ENCODE peak calls at places on chromosomes 11 and 22, in five cellular contexts. N, X, M, W and K are unnamed samples.

GRCh38 chr11:82750643-82751139 is 17.0 kb upstream of the FAM181B start:
- DNase-seq in N (peak; percentile 62), M (no peak), W (peak; percentile 14), X (no peak), K (no peak)

GRCh38 chr11:86978756-86979608 is 23.8 kb upstream of the FZD4 start:
- DNase-seq in W (no peak), X (no peak), M (no peak), N (peak; percentile 68), K (no peak)

GRCh38 chr22:47036352-47036751 is 273.9 kb downstream of the TBC1D22A start:
- DNase-seq in M (no peak), N (peak; percentile 23), W (no peak), X (no peak), K (no peak)

GRCh38 chr11:62689421-62690183 is at the start of gene LRRN4CL:
- DNase-seq in X (no peak), W (no peak), N (no peak), M (no peak), K (no peak)

GRCh38 chr11:1307998-1308744 is 1.3 kb downstream of the TOLLIP start:
- DNase-seq in X (no peak), M (no peak), W (no peak), N (no peak), K (peak; percentile 49)

GRCh38 chr11:107651672-107652071 is 60.2 kb downstream of the SLN start:
- DNase-seq in X (no peak), N (no peak), M (no peak), W (no peak), K (no peak)

GRCh38 chr11:93268287-93269040 is 62.1 kb upstream of the DEUP1 start:
- DNase-seq in X (no peak), N (no peak), W (no peak), M (no peak), K (no peak)

GRCh38 chr11:43359432-43359818 is 705 bp downstream of the TTC17 start:
- DNase-seq in M (peak; percentile 26), X (peak; percentile 4), W (no peak), N (peak; percentile 69), K (no peak)

GRCh38 chr22:45597460-45598192 is 74.0 kb upstream of the ATXN10 start:
- DNase-seq in N (peak; percentile 21), X (no peak), W (no peak), M (no peak), K (no peak)

GRCh38 chr11:1749020-1749758 is 1.2 kb downstream of the IFITM10 start:
- DNase-seq in W (no peak), X (no peak), N (peak; percentile 56), M (no peak), K (no peak)

GRCh38 chr11:86089659-86090058 is 20.8 kb upstream of the PICALM start:
- DNase-seq in N (no peak), M (no peak), W (no peak), X (no peak), K (no peak)

GRCh38 chr22:31980628-31981027 is 36.3 kb downstream of the YWHAH start:
- DNase-seq in N (no peak), M (no peak), X (no peak), W (no peak), K (no peak)

GRCh38 chr11:3056296-3057068 is 741 bp downstream of the CARS1 start:
- DNase-seq in N (peak; percentile 54), X (no peak), W (no peak), M (peak; percentile 27), K (peak; percentile 70)

GRCh38 chr11:77821349-77821851 is 456 bp downstream of the AAMDC start:
- DNase-seq in X (no peak), N (peak; percentile 70), W (no peak), M (no peak), K (peak; percentile 3)

GRCh38 chr11:112212710-112213109 is 13.5 kb upstream of the PTS start:
- DNase-seq in M (no peak), N (no peak), W (no peak), X (no peak), K (no peak)

GRCh38 chr22:28882545-28882877 is 861 bp upstream of the ZNRF3 start:
- DNase-seq in X (no peak), N (peak; percentile 75), W (no peak), M (no peak), K (no peak)

GRCh38 chr11:2443406-2443805 is 908 bp downstream of the TRPM5 start:
- DNase-seq in M (no peak), X (no peak), W (no peak), N (no peak), K (no peak)

GRCh38 chr11:123158609-123159008 is 36.4 kb downstream of the CLMP start:
- DNase-seq in M (no peak), N (no peak), W (no peak), X (no peak), K (no peak)

GRCh38 chr22:39237276-39238123 is 7.3 kb downstream of the PDGFB start:
- DNase-seq in W (no peak), X (no peak), M (no peak), N (peak; percentile 83), K (no peak)

GRCh38 chr22:28885939-28886338 is 2.6 kb downstream of the ZNRF3 start:
- DNase-seq in X (no peak), M (no peak), W (no peak), N (peak; percentile 29), K (no peak)

GRCh38 chr11:13051257-13051656 is 42.1 kb downstream of the RASSF10 start:
- DNase-seq in N (no peak), W (no peak), X (no peak), M (no peak), K (no peak)